ENCODE peak calls at places on chromosomes 13 and 19, in seven cellular contexts. J, M, K, D, P, X and L are unnamed samples.

GRCh38 chr19:31317098-31317497 is 32.1 kb downstream of the TSHZ3 start:
- DNase-seq in P (no peak), K (no peak), M (no peak), J (no peak), D (no peak), X (no peak), L (no peak)

GRCh38 chr19:1365306-1365963 is 18.3 kb upstream of the NDUFS7 start:
- DNase-seq in X (no peak), K (no peak), M (no peak), J (no peak), D (no peak), P (peak; percentile 49), L (no peak)

GRCh38 chr13:24159921-24160324 is 597 bp upstream of the SPATA13 start:
- DNase-seq in M (no peak), P (no peak), X (no peak), J (no peak), K (no peak), D (no peak), L (no peak)

GRCh38 chr13:20435616-20436368 is 89.9 kb downstream of the CRYL1 start:
- DNase-seq in X (no peak), K (no peak), D (no peak), M (no peak), J (no peak), P (no peak), L (no peak)

GRCh38 chr13:100818706-100819105 is 144.1 kb upstream of the TMTC4 start:
- DNase-seq in M (no peak), J (no peak), P (no peak), X (no peak), K (peak; percentile 4), D (no peak), L (no peak)

GRCh38 chr13:21849323-21849722 is 178.4 kb downstream of the FGF9 start:
- DNase-seq in D (no peak), J (no peak), K (peak; percentile 6), M (peak; percentile 2), P (no peak), X (peak; percentile 40), L (peak; percentile 50)

GRCh38 chr13:39692650-39693438 is 37.4 kb downstream of the COG6 start:
- DNase-seq in D (no peak), P (no peak), X (no peak), M (no peak), J (no peak), K (peak; percentile 11), L (no peak)

GRCh38 chr19:30310806-30311121 is 61.4 kb upstream of the ZNF536 start:
- DNase-seq in K (no peak), X (no peak), M (no peak), J (no peak), P (no peak), D (no peak), L (no peak)

GRCh38 chr13:24230428-24231072 is 70.0 kb downstream of the SPATA13 start:
- DNase-seq in M (no peak), D (no peak), X (no peak), P (no peak), J (no peak), K (no peak), L (no peak)

GRCh38 chr13:26497991-26498423 is 59.5 kb upstream of the WASF3 start:
- DNase-seq in J (no peak), M (no peak), K (peak; percentile 69), P (peak; percentile 88), D (no peak), X (no peak), L (no peak)

GRCh38 chr13:72680353-72680752 is 47.1 kb downstream of the MZT1 start:
- DNase-seq in D (no peak), K (no peak), M (no peak), P (no peak), J (no peak), X (no peak), L (no peak)

GRCh38 chr13:23467048-23467931 is 33.8 kb upstream of the SACS start:
- DNase-seq in D (no peak), K (no peak), X (no peak), M (no peak), J (peak; percentile 62), P (no peak), L (no peak)

GRCh38 chr13:44155422-44156293 is 218.0 kb upstream of the SERP2 start:
- DNase-seq in D (peak; percentile 56), J (no peak), X (no peak), K (peak; percentile 72), P (peak; percentile 72), M (no peak), L (no peak)

GRCh38 chr19:3094638-3095374 is 644 bp downstream of the GNA11 start:
- DNase-seq in K (peak; percentile 27), J (no peak), M (no peak), D (no peak), X (no peak), P (peak; percentile 91), L (no peak)

GRCh38 chr13:114230117-114230516 is 4.6 kb upstream of the CDC16 start:
- DNase-seq in X (no peak), K (no peak), M (no peak), D (no peak), J (no peak), P (no peak), L (no peak)

GRCh38 chr19:18476507-18477041 is 38.6 kb upstream of the ISYNA1 start:
- DNase-seq in X (no peak), P (peak; percentile 72), M (no peak), D (no peak), J (no peak), K (no peak), L (no peak)

GRCh38 chr19:18475762-18476331 is 37.9 kb upstream of the ISYNA1 start:
- DNase-seq in X (no peak), M (no peak), K (no peak), D (no peak), J (no peak), P (peak; percentile 25), L (no peak)

GRCh38 chr19:18478545-18479311 is 40.8 kb upstream of the ISYNA1 start:
- DNase-seq in M (no peak), D (peak; percentile 86), X (peak; percentile 85), K (peak; percentile 91), J (no peak), P (peak; percentile 96), L (peak; percentile 91)

GRCh38 chr19:18477974-18478373 is 40.0 kb upstream of the ISYNA1 start:
- DNase-seq in P (peak; percentile 30), K (no peak), M (no peak), X (no peak), J (peak; percentile 74), D (no peak), L (no peak)

GRCh38 chr19:18477042-18477760 is 39.3 kb upstream of the ISYNA1 start:
- DNase-seq in P (peak; percentile 57), J (no peak), K (no peak), X (no peak), M (no peak), D (no peak), L (no peak)
- TF ChIP-seq CTCF in P (peak; percentile 19), J (peak; percentile 23), K (peak; percentile 17), X (no peak), M (peak; percentile 52), D (no peak), L (no peak)

GRCh38 chr13:55190996-55191395 is 1949.7 kb upstream of the PRR20A start:
- DNase-seq in K (no peak), M (no peak), P (no peak), X (no peak), D (no peak), J (no peak), L (no peak)
- TF ChIP-seq CTCF in K (no peak), M (no peak), P (no peak), X (no peak), D (no peak), J (no peak), L (no peak)

DNA sequence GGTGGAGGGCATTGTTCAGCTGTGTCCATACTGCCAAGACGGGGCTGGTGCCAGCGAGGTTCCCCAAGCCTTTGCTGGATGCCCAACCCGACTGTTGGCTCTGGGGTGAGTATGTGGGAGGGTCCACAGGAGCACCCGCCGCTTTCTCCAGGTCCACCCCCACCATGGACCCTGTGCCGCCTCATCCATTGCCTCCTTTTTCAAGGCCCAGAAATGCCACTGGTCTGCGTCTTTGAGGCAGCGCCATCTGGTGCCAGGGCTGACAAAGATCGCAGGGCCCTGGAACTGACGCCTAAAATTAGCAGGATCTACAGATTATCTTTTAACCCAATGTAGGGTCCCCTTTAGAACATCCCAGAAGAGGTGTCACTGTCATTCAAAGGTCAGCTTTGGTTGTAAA is 34.6 kb downstream of the NFIX start:
- DNase-seq in K (peak; percentile 35), X (no peak), D (no peak), M (no peak), J (no peak), P (peak; percentile 51), L (no peak)
- TF ChIP-seq CTCF in K (peak; percentile 27), X (no peak), D (peak; percentile 48), M (peak; percentile 81), J (no peak), P (peak; percentile 56), L (peak; percentile 34)

GRCh38 chr19:13102416-13102665 is 317 bp downstream of the LYL1 start:
- DNase-seq in P (no peak), J (no peak), X (no peak), M (no peak), D (no peak), K (no peak), L (no peak)

GRCh38 chr19:13102666-13103584 is at the start of gene LYL1:
- DNase-seq in P (peak; percentile 98), K (peak; percentile 77), D (peak; percentile 89), M (no peak), J (peak; percentile 59), X (peak; percentile 88), L (peak; percentile 84)

GRCh38 chr19:13103585-13103923 is 896 bp upstream of the LYL1 start:
- DNase-seq in J (no peak), M (no peak), X (no peak), K (no peak), D (peak; percentile 39), P (no peak), L (no peak)

GRCh38 chr19:13104848-13105646 is 2.4 kb upstream of the LYL1 start:
- DNase-seq in M (no peak), P (no peak), K (no peak), X (peak; percentile 47), J (no peak), D (peak; percentile 51), L (peak; percentile 69)

GRCh38 chr19:13103961-13104847 is 1.5 kb upstream of the LYL1 start:
- DNase-seq in K (no peak), P (peak; percentile 94), D (peak; percentile 79), M (no peak), X (peak; percentile 86), J (peak; percentile 77), L (peak; percentile 88)
- TF ChIP-seq CTCF in K (peak; percentile 74), P (peak; percentile 58), D (peak; percentile 84), M (peak; percentile 77), X (peak; percentile 88), J (peak; percentile 85), L (peak; percentile 95)

GRCh38 chr13:31385534-31385933 is 185.8 kb downstream of the B3GLCT start:
- DNase-seq in P (no peak), M (no peak), X (no peak), D (no peak), J (no peak), K (no peak), L (no peak)
- TF ChIP-seq CTCF in P (no peak), M (no peak), X (no peak), D (no peak), J (no peak), K (no peak), L (no peak)

DNA sequence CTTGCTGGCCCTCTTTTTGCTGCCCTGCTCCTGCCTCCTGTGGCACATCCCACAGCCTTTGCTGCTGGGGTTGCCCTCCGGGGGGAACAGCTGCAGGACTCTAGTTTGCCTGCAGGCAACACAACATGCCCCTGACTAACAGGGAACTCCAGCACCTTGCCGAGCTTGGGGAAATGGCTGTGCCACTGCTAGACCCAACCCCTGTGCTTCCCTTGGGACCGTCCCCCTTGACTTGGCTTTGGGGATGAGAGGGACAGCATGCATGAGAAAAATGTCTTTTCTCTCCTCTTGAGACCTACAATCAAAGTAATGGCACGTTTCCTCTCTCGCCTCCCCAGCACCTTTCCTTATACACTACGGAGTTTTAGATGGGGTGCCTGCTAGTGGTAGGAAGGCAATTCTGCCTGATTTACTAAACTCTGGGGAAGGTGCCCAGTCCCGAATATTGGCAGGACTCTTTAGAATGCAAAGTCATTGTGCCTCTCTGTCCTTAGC is 12.4 kb upstream of the VWA8 start:
- DNase-seq in X (no peak), M (no peak), P (no peak), K (peak; percentile 20), D (no peak), J (no peak), L (no peak)
- TF ChIP-seq CTCF in X (no peak), M (no peak), P (peak; percentile 33), K (no peak), D (no peak), J (no peak), L (no peak)